ENCODE peak calls at places on chromosomes 12 and 14, in eight cellular contexts. F is ELR; K is activated gamma-delta T cell; S is RPMI7951; N is left colon; P is dorsolateral prefrontal cortex; E is NCI-H2029 treated with DMSO at 0.1 percent for 48 hours; T is activated T-cell treated with anti-CD3 and anti-CD28 coated beads, Interleukin-2, amount 50 U/mL, for 48 hours. Q is an unnamed sample.
A peak's percentile ranks its signal among the peaks of the same experiment; 100 is the strongest.

GRCh38 chr12:132904718-132905328 is 17.4 kb upstream of the CHFR start:
- DNase-seq in F (peak; percentile 13), K (peak; percentile 59), S (no peak), N (peak; percentile 66), P (peak; percentile 48), E (no peak), T (peak; percentile 95), Q (peak; percentile 72)

GRCh38 chr12:51773145-51773869 is 75.2 kb downstream of the FIGNL2 start:
- DNase-seq in F (peak; percentile 78), K (no peak), S (peak; percentile 66), N (no peak), P (no peak), E (no peak), T (no peak), Q (no peak)

GRCh38 chr14:30558675-30559555 is at the start of gene G2E3:
- DNase-seq in F (peak; percentile 93), K (peak; percentile 68), S (peak; percentile 81), N (peak; percentile 87), P (peak; percentile 85), E (peak; percentile 81), T (peak; percentile 94), Q (peak; percentile 94)

GRCh38 chr14:104595911-104596450 is 8.6 kb downstream of the TMEM179 start:
- DNase-seq in F (no peak), K (no peak), S (no peak), N (no peak), P (no peak), E (no peak), T (no peak), Q (no peak)

GRCh38 chr12:111768159-111768895 is 1.6 kb downstream of the ALDH2 start:
- DNase-seq in F (no peak), K (no peak), S (no peak), N (no peak), P (no peak), E (no peak), T (no peak), Q (no peak)

GRCh38 chr14:39102969-39103957 is at the start of gene SEC23A:
- DNase-seq in F (peak; percentile 90), K (peak; percentile 76), S (peak; percentile 84), N (peak; percentile 94), P (peak; percentile 80), E (peak; percentile 71), T (peak; percentile 90), Q (peak; percentile 90)

GRCh38 chr14:73753887-73754880 is 40.0 kb upstream of the PNMA1 start:
- DNase-seq in F (peak; percentile 65), K (no peak), S (peak; percentile 84), N (peak; percentile 74), P (no peak), E (no peak), T (peak; percentile 75), Q (peak; percentile 73)

GRCh38 chr12:26286186-26286585 is 90.8 kb downstream of the SSPN start:
- DNase-seq in F (no peak), K (no peak), S (peak; percentile 6), N (no peak), P (peak; percentile 92), E (no peak), T (no peak), Q (no peak)

GRCh38 chr12:12892670-12893290 is 1.4 kb downstream of the GPRC5A start:
- DNase-seq in F (no peak), K (no peak), S (no peak), N (peak; percentile 20), P (no peak), E (peak; percentile 37), T (no peak), Q (no peak)

GRCh38 chr12:60920841-60921495 is 1325.1 kb downstream of the SLC16A7 start:
- DNase-seq in F (no peak), K (no peak), S (no peak), N (no peak), P (no peak), E (no peak), T (no peak), Q (no peak)

GRCh38 chr12:122087431-122088180 is 9.1 kb downstream of the MLXIP start:
- DNase-seq in F (no peak), K (no peak), S (no peak), N (peak; percentile 33), P (no peak), E (no peak), T (no peak), Q (no peak)

GRCh38 chr12:121826318-121826954 is 22.6 kb downstream of the SETD1B start:
- DNase-seq in F (no peak), K (no peak), S (no peak), N (no peak), P (no peak), E (no peak), T (no peak), Q (no peak)

GRCh38 chr14:36515105-36515593 is 4.9 kb downstream of the NKX2-1 start:
- DNase-seq in F (no peak), K (no peak), S (no peak), N (no peak), P (no peak), E (no peak), T (no peak), Q (peak; percentile 6)

Q was measured in GM10248.